ENCODE peak calls at places on chromosomes 11 and 22, in five cellular contexts. X, O, M, I and F are unnamed samples. For H3K36me3, the result is how much of the 10 kb centered on the place peaks cover.

GRCh38 chr11:69511358-69512015 is 30.0 kb downstream of the LINC01488 start:
- DNase-seq in X (peak), O (no peak), M (no peak), I (no peak), F (no peak)

GRCh38 chr11:29159552-29160465 is 857.0 kb downstream of the KCNA4 start:
- DNase-seq in X (no peak), O (peak), M (peak), I (peak), F (peak)

GRCh38 chr22:46091277-46091977 is 58.9 kb upstream of the PPARA start:
- DNase-seq in X (peak), O (no peak), M (no peak), I (no peak), F (no peak)

GRCh38 chr11:62922653-62923371 is 1.6 kb upstream of the CHRM1 start:
- DNase-seq in X (peak), O (no peak), M (no peak), I (no peak), F (no peak)

GRCh38 chr22:19066531-19067271 is 55.5 kb downstream of the DGCR2 start:
- DNase-seq in X (no peak), O (peak), M (peak), I (no peak), F (no peak)

GRCh38 chr11:72962084-72962483 is 147.9 kb downstream of the ATG16L2 start:
- DNase-seq in X (no peak), O (peak), M (no peak), I (no peak), F (no peak)

GRCh38 chr11:107252429-107253161 is 205.0 kb downstream of the CWF19L2 start:
- DNase-seq in X (no peak), O (no peak), M (no peak), I (peak), F (no peak)

GRCh38 chr11:74037309-74037708 is 28.4 kb upstream of the UCP3 start:
- DNase-seq in X (peak), O (no peak), M (peak), I (no peak), F (no peak)

GRCh38 chr11:121081320-121081719 is 19.7 kb upstream of the TECTA start:
- DNase-seq in X (no peak), O (no peak), M (no peak), I (no peak), F (no peak)

GRCh38 chr11:66268953-66269906 is 791 bp downstream of the RAB1B start:
- DNase-seq in X (peak), O (no peak), M (peak), I (no peak), F (peak)

GRCh38 chr22:30940655-30941362 is 27.8 kb downstream of the MORC2 start:
- DNase-seq in X (no peak), O (no peak), M (no peak), I (no peak), F (no peak)

GRCh38 chr11:47308050-47308823 is 38.3 kb downstream of the MADD start:
- DNase-seq in X (no peak), O (no peak), M (no peak), I (no peak), F (no peak)
- H3K36me3 ChIP-seq in X (half or more), O (under half), M (under half), I (under half), F (half or more)

GRCh38 chr11:82995276-82995675 is 76.4 kb downstream of the RAB30 start:
- DNase-seq in X (no peak), O (no peak), M (no peak), I (no peak), F (no peak)
- H3K36me3 ChIP-seq in X (under half), O (under half), M (under half), I (under half), F (under half)

DNA sequence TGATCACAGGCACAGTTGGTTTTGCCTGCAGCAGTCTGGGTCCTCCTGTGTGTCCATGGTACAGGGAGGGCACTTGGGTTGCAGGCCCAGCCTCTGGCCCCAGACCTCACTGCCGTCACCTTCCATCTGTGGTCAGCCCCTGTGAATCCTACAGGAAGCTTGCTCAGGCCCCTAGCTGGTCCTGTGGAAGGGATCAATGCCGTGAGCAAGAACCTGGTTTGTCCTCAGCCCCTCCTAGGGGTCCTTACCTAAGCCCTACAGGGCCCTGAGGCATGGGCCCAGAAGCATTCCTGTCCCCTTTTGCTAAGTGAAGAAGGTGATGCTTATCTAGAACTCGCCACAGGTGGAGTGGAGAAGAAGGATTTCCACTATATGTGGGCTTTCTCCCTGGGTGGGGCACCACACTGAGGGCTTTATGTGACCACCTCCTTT is 29.9 kb downstream of the MED15 start:
- DNase-seq in X (no peak), O (no peak), M (no peak), I (no peak), F (no peak)
- H3K36me3 ChIP-seq in X (under half), O (half or more), M (under half), I (under half), F (under half)

DNA sequence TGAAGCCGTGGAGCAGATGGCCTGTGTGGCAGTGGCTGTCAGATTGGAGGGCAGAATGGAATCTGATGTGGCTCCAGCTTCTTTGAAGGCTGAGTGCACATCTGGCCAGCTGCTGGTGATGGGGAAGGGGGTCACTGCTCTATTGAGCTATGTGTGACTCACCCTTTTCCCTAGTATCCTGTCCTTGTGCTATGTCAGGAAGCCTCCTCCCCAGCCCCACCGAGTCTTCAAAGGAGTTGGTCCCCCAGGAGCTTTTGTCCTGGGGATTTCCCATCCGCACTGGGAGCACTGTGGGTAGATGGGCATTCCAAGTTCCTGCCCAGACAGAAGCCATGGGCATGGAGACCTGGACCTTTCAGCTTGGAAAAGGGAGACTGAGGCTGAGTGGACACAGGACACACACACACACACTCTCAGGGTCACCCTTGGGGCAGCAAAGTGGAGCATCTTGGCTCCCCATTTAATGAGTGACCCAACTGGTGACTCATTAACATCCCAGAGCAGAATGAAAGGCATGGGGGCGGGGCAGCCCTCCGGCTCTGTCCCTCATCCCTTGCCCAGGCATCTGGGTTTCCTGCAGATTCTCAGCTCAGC is 3.3 kb downstream of the SERPINH1 start:
- DNase-seq in X (peak), O (peak), M (peak), I (no peak), F (peak)
- H3K36me3 ChIP-seq in X (under half), O (half or more), M (under half), I (under half), F (under half)

GRCh38 chr11:115220881-115221280 is 283.3 kb downstream of the CADM1 start:
- DNase-seq in X (no peak), O (no peak), M (no peak), I (no peak), F (no peak)
- H3K36me3 ChIP-seq in X (under half), O (under half), M (under half), I (under half), F (under half)

GRCh38 chr11:97865424-97866012 is 1155.2 kb upstream of the CNTN5 start:
- DNase-seq in X (no peak), O (no peak), M (no peak), I (peak), F (no peak)

GRCh38 chr11:97856666-97857065 is 1164.1 kb upstream of the CNTN5 start:
- DNase-seq in X (no peak), O (no peak), M (no peak), I (no peak), F (no peak)

GRCh38 chr11:97860237-97860636 is 1160.5 kb upstream of the CNTN5 start:
- DNase-seq in X (no peak), O (peak), M (no peak), I (no peak), F (no peak)

DNA sequence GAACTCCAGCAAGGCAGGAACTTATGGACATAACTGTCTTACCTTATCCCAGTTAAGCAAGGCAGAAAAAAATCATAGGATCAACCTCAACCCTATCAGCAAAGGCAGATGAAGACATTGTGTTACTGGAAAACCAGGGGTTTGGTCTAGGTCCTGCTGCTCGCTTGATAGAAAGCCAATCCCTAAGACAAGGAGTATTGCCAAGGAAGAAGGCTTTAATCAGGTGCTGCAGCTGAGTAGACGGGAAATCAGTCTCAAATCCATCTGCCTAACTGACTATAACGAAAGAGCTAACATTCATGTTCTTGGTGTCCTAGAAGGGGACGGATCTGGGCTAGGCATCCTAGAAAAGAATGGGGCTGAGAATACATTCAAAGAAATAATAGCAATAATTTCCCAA is 1158.7 kb upstream of the CNTN5 start:
- DNase-seq in X (no peak), O (no peak), M (no peak), I (no peak), F (no peak)
- H3K36me3 ChIP-seq in X (under half), O (under half), M (under half), I (under half), F (under half)

DNA sequence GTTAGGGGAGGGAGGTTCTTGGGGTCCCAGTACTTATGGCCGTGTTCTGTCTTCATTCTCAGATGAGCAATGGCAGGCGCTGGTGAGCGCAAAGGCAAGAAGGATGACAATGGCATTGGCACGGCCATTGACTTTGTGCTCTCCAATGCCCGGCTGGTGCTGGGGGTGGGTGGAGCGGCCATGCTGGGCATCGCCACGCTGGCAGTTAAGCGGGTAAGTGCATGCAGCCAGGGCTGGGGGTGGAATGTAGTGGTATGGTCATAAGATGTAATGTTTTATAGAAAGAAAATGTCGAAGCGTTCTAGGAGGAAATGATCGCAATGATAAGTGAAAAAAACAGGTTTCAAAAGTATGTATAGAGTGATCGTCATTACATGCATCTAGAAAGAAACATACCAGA is 9.1 kb upstream of the ATF4 start:
- DNase-seq in X (peak), O (no peak), M (no peak), I (no peak), F (no peak)
- H3K36me3 ChIP-seq in X (half or more), O (half or more), M (under half), I (under half), F (under half)